ENCODE peak calls at places on chromosome 16, in seven cellular contexts. V is CD4-positive, alpha-beta T cell; N is esophagus muscularis mucosa; Z is activated CD8-positive, alpha-beta T cell treated with anti-CD3 and anti-CD28 coated beads for 36 hours; Q is AG10803; A is IMR-90; B is gastrocnemius medialis. X is an unnamed sample.
A peak's percentile ranks its signal among the peaks of the same experiment; 100 is the strongest.

GRCh38 chr16:78996806-78997205 is 603.7 kb downstream of the MAF start:
- DNase-seq in Q (no peak), A (no peak), Z (no peak), N (no peak), V (no peak), B (no peak), X (no peak)

GRCh38 chr16:81786321-81786720 is 7.2 kb downstream of the PLCG2 start:
- DNase-seq in V (no peak), Q (peak; percentile 15), Z (no peak), B (no peak), N (no peak), A (peak; percentile 6), X (no peak)

GRCh38 chr16:71536752-71537499 is 10.7 kb downstream of the CHST4 start:
- DNase-seq in Z (no peak), B (no peak), A (no peak), N (no peak), V (no peak), Q (no peak), X (no peak)

GRCh38 chr16:30183236-30183960 is at the start of gene CORO1A:
- DNase-seq in A (peak; percentile 67), V (peak; percentile 81), N (peak; percentile 95), B (peak; percentile 72), Z (peak; percentile 90), Q (peak; percentile 64), X (peak; percentile 93)

GRCh38 chr16:15949210-15950166 is at the start of gene ABCC1:
- DNase-seq in Z (peak; percentile 82), N (no peak), A (no peak), B (no peak), V (peak; percentile 38), Q (no peak), X (no peak)

GRCh38 chr16:30958164-30959083 is 870 bp downstream of the SETD1A start:
- DNase-seq in Z (peak; percentile 49), N (no peak), A (peak; percentile 43), B (no peak), V (no peak), Q (peak; percentile 48), X (no peak)

GRCh38 chr16:28884045-28884444 is 5.8 kb downstream of the ATP2A1 start:
- DNase-seq in Z (no peak), V (no peak), N (no peak), A (no peak), Q (no peak), B (no peak), X (no peak)

GRCh38 chr16:52597772-52598483 is 51.0 kb upstream of the TOX3 start:
- DNase-seq in Q (no peak), A (no peak), Z (no peak), B (no peak), V (no peak), N (no peak), X (no peak)

GRCh38 chr16:5383737-5384136 is 286.1 kb upstream of the EEF2KMT start:
- DNase-seq in Z (no peak), N (no peak), Q (no peak), V (no peak), B (no peak), A (no peak), X (no peak)

GRCh38 chr16:82660078-82660645 is 33.4 kb downstream of the CDH13 start:
- DNase-seq in A (peak; percentile 63), N (no peak), Z (peak; percentile 57), Q (peak; percentile 79), B (peak; percentile 86), V (no peak), X (no peak)

GRCh38 chr16:87278191-87279093 is 38.8 kb downstream of the C16orf95 start:
- DNase-seq in N (no peak), Q (peak; percentile 80), A (peak; percentile 77), V (peak; percentile 5), Z (peak; percentile 68), B (peak; percentile 17), X (peak; percentile 94)

GRCh38 chr16:57166951-57167350 is 18.9 kb downstream of the PSME3IP1 start:
- DNase-seq in A (peak; percentile 65), Q (no peak), N (no peak), Z (no peak), B (no peak), V (no peak), X (no peak)

GRCh38 chr16:54284931-54285413 is 1.6 kb downstream of the IRX3 start:
- DNase-seq in Q (peak; percentile 42), Z (no peak), A (no peak), V (no peak), N (no peak), B (no peak), X (no peak)

GRCh38 chr16:73433493-73434307 is 385.8 kb upstream of the ZFHX3 start:
- DNase-seq in V (no peak), Z (no peak), B (no peak), Q (no peak), N (no peak), A (no peak), X (no peak)

GRCh38 chr16:55465077-55465896 is 13.7 kb upstream of the MMP2 start:
- DNase-seq in V (peak; percentile 78), A (peak; percentile 79), Z (peak; percentile 91), Q (peak; percentile 77), N (peak; percentile 97), B (peak; percentile 64), X (peak; percentile 95)

GRCh38 chr16:84829168-84829965 is 9.6 kb downstream of the CRISPLD2 start:
- DNase-seq in V (no peak), Q (peak; percentile 96), B (no peak), A (peak; percentile 93), Z (no peak), N (no peak), X (no peak)

GRCh38 chr16:88479795-88480760 is 27.0 kb downstream of the ZFPM1 start:
- DNase-seq in V (peak; percentile 26), N (no peak), A (no peak), Q (no peak), Z (peak; percentile 65), B (no peak), X (no peak)

GRCh38 chr16:57083469-57083868 is 8.9 kb upstream of the CPNE2 start:
- DNase-seq in B (no peak), N (no peak), A (no peak), Q (no peak), V (no peak), Z (no peak), X (no peak)

GRCh38 chr16:88685156-88686061 is 898 bp downstream of the SNAI3 start:
- DNase-seq in B (no peak), V (peak; percentile 70), Z (peak; percentile 84), Q (peak; percentile 51), N (no peak), A (peak; percentile 67), X (no peak)

GRCh38 chr16:58378401-58378800 is 13.9 kb upstream of the GINS3 start:
- DNase-seq in A (no peak), Q (no peak), B (no peak), N (no peak), V (no peak), Z (no peak), X (no peak)

GRCh38 chr16:31352344-31353115 is 2.4 kb upstream of the ITGAX start:
- DNase-seq in Z (no peak), V (no peak), Q (no peak), B (no peak), N (no peak), A (no peak), X (no peak)

GRCh38 chr16:22788190-22788530 is 25.8 kb upstream of the HS3ST2 start:
- DNase-seq in Q (no peak), A (no peak), V (no peak), B (no peak), Z (no peak), N (no peak), X (no peak)

GRCh38 chr16:55478827-55479559 is at the start of gene MMP2:
- DNase-seq in Z (no peak), Q (peak; percentile 89), B (peak; percentile 52), N (peak; percentile 95), A (peak; percentile 79), V (no peak), X (no peak)

GRCh38 chr16:31200821-31201510 is 1.6 kb downstream of the PYCARD start:
- DNase-seq in V (peak; percentile 43), Z (peak; percentile 75), N (no peak), Q (no peak), B (no peak), A (no peak), X (no peak)

GRCh38 chr16:85908444-85908843 is 9.5 kb downstream of the IRF8 start:
- DNase-seq in N (no peak), Q (no peak), Z (no peak), A (no peak), V (no peak), B (no peak), X (no peak)

GRCh38 chr16:89119661-89120141 is 26.0 kb downstream of the ACSF3 start:
- DNase-seq in A (no peak), N (no peak), V (no peak), Z (no peak), B (no peak), Q (no peak), X (no peak)

GRCh38 chr16:87539113-87539512 is 46.3 kb upstream of the ZCCHC14 start:
- DNase-seq in B (no peak), Q (no peak), A (no peak), N (no peak), Z (no peak), V (no peak), X (no peak)

GRCh38 chr16:67013823-67014640 is 14.9 kb upstream of the CBFB start:
- DNase-seq in B (peak; percentile 48), N (no peak), A (peak; percentile 46), V (peak; percentile 56), Z (peak; percentile 91), Q (peak; percentile 54), X (peak; percentile 95)
- TF ChIP-seq CTCF in B (peak; percentile 20), N (peak; percentile 22), A (peak; percentile 30), V (no peak), Z (no peak), Q (no peak), X (peak; percentile 46)

DNA sequence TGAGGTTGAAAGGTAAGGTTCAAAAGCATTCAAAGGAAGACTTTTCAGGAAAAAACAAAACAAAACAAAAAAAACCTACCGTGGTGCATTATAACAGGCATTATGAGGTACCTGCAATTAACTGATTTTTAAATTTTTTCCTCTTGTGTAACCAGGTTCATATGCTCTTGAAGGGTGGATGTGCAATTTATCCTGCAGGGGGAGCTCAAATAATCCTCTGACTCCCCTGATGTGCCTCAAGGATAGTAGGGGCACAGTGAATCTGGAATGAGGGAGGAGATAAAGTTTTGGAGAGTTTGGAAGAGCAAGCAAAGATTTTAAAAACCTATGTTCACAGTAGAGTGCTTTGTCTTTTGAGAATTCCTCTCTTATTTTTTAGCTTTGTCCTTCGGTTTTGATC is 1349.4 kb downstream of the CDH8 start:
- DNase-seq in B (no peak), N (no peak), Z (no peak), Q (no peak), A (no peak), V (no peak), X (no peak)
- TF ChIP-seq CTCF in B (no peak), N (no peak), Z (no peak), Q (no peak), A (no peak), V (no peak), X (no peak)

DNA sequence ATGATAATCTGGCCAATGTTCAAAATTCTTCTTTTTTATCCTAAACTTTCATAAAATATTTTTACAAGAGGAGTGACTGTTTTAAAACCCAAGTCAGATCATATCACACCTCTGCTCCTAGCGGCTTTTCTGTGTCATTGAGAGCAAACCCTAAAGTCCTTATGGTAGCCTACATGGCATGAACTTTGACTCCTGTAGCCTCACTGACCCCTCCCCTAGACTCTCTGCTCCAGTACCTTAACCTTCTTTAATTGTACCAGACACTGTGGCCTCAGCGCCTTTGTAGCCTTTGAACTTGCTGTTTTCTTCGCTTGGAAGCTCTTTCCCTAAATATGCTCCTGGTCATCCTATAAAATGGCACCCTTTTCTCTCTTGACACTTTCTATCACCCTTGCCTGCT is 7.3 kb upstream of the SMPD3 start:
- DNase-seq in B (no peak), N (no peak), V (no peak), A (no peak), Q (no peak), Z (no peak), X (no peak)
- TF ChIP-seq CTCF in B (no peak), N (no peak), V (no peak), A (no peak), Q (no peak), Z (no peak), X (no peak)

GRCh38 chr16:63702981-63703590 is 1418.8 kb downstream of the CDH11 start:
- DNase-seq in B (no peak), Z (no peak), Q (no peak), N (no peak), V (no peak), A (no peak), X (no peak)
- TF ChIP-seq CTCF in B (no peak), Z (no peak), Q (no peak), N (no peak), V (no peak), A (no peak), X (no peak)

X was measured in osteocyte.